ENCODE peak calls at places on chromosomes 3 and 15, in six cellular contexts. M is Calu3, Y is GM06990, G is bronchial epithelial cell, K is foreskin fibroblast, W is cardiac fibroblast. H is an unnamed sample.

GRCh38 chr3:43231276-43232000 is 54.9 kb upstream of the SNRK start:
- DNase-seq in W (peak; percentile 21), M (no peak), G (no peak), Y (no peak), K (no peak), H (no peak)

GRCh38 chr3:178084938-178085816 is 451.1 kb upstream of the KCNMB2 start:
- DNase-seq in W (peak; percentile 78), K (peak; percentile 63), Y (no peak), G (no peak), M (no peak), H (no peak)

GRCh38 chr3:143613226-143613625 is 235.0 kb downstream of the SLC9A9 start:
- DNase-seq in M (no peak), G (no peak), W (peak; percentile 61), Y (no peak), K (peak; percentile 10), H (no peak)

GRCh38 chr15:87369269-87369668 is 887.3 kb downstream of the NTRK3 start:
- DNase-seq in G (peak; percentile 68), K (peak; percentile 85), W (peak; percentile 97), M (no peak), Y (no peak), H (no peak)

GRCh38 chr3:4722103-4722502 is 229.0 kb downstream of the ITPR1 start:
- DNase-seq in Y (peak; percentile 18), K (no peak), M (peak; percentile 53), W (peak; percentile 89), G (peak; percentile 74), H (peak; percentile 65)

GRCh38 chr3:111864821-111865656 is 6.0 kb downstream of the PHLDB2 start:
- DNase-seq in K (peak; percentile 28), M (peak; percentile 11), G (peak; percentile 38), Y (no peak), W (peak; percentile 87), H (no peak)

GRCh38 chr3:194637066-194637465 is 3.8 kb upstream of the TMEM44 start:
- DNase-seq in M (no peak), G (peak; percentile 19), Y (no peak), K (peak; percentile 11), W (peak; percentile 18), H (no peak)

GRCh38 chr3:127448161-127448561 is 142.4 kb downstream of the TPRA1 start:
- DNase-seq in M (no peak), Y (no peak), K (no peak), G (peak; percentile 2), W (no peak), H (no peak)

GRCh38 chr15:92908369-92909057 is 8.4 kb downstream of the CHD2 start:
- DNase-seq in M (no peak), Y (no peak), K (no peak), G (no peak), W (no peak), H (no peak)

GRCh38 chr15:48645558-48646330 is at the start of gene FBN1:
- DNase-seq in W (peak; percentile 96), G (no peak), Y (peak; percentile 74), K (peak; percentile 90), M (peak; percentile 36), H (peak; percentile 87)

GRCh38 chr15:48646364-48646763 is 855 bp upstream of the FBN1 start:
- DNase-seq in W (no peak), M (no peak), K (no peak), G (no peak), Y (no peak), H (peak; percentile 9)

GRCh38 chr15:48650931-48651330 is 5.4 kb upstream of the FBN1 start:
- DNase-seq in M (no peak), Y (no peak), K (no peak), W (no peak), G (no peak), H (no peak)

GRCh38 chr15:48644827-48645557 is 517 bp downstream of the FBN1 start:
- DNase-seq in Y (peak; percentile 64), M (peak; percentile 20), K (peak; percentile 60), W (peak; percentile 65), G (no peak), H (peak; percentile 73)

DNA sequence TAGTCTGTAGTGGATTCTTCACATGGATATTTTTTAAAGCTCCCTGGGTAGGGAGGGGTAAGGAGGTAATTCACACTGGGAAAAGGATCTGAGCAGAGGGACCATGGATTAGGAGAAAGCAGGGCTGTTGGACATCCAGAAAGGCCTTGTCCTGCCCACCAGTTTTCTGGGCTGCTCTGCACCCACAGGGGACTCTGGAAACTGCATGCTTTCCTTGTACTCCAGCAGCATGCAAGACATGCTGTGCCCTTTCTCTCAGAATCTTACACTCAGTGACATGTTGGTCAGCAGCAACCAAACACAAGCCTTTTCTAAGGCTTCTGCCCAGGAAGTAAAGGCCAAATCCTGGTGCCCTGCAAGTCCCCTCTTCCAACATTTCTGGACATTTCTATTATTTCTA is 2.5 kb upstream of the FBN1 start:
- DNase-seq in G (no peak), K (peak; percentile 53), Y (no peak), M (no peak), W (peak; percentile 51), H (peak; percentile 5)
- TF ChIP-seq CTCF in G (no peak), K (peak; percentile 42), Y (no peak), M (no peak), W (peak; percentile 27), H (no peak)

DNA sequence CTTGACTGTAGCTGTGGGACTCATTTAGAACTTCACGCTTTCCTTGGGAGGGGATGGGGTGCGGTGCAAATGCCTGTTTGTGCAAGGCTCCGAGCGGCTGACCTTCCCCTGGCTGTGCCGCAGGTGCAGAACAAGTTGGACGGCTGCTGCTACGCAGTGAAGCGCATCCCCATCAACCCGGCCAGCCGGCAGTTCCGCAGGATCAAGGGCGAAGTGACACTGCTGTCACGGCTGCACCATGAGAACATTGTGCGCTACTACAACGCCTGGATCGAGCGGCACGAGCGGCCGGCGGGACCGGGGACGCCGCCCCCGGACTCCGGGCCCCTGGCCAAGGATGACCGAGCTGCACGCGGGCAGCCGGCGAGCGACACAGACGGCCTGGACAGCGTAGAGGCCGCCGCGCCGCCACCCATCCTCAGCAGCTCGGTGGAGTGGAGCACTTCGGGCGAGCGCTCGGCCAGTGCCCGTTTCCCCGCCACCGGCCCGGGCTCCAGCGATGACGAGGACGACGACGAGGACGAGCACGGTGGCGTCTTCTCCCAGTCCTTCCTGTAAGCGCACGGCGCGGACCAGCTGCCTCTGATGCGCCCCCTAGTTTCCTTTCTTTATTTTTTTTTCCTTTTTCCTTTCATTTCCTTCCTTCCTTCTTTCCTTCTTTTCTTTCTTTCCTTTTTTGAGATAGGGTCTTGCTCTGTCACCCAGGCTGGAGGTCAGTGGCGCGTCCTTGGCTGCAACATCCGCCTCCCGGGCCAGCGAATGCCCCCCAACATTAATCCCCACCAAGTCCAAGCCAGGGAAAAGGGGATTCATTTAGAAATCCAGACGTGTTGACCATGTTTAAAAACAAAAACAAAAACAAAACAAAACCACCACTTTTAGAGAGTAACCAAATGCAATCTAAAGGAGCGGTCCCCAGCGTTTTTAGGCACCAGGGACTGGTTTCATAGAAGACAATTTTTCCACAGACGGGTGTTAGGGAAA is 42.7 kb downstream of the EIF2AK4 start:
- DNase-seq in W (peak; percentile 74), Y (no peak), M (peak; percentile 51), K (peak; percentile 41), G (no peak), H (peak; percentile 40)
- TF ChIP-seq CTCF in W (peak; percentile 50), Y (no peak), M (peak; percentile 38), K (peak; percentile 16), G (peak; percentile 51), H (peak; percentile 15)

DNA sequence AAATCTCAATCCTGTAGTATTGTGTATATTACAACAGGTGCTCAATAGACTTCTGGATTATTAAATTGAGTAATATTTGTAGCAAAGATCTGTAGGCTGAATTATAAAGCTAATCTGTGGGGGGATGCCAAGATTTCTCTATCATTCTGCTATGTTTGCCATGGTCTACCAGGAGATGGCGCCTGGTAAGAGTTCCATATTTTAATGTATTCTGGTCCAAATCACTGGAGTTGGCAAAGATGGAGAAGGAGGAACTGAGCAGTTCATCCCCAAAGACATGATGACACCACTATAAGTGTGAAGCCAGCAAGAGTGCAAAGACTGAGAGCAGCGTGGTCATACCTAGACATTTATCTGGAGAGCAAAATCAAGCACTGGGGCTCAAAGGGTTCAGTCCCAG is 340.8 kb upstream of the TPRG1 start:
- DNase-seq in K (no peak), G (no peak), Y (no peak), W (peak; percentile 43), M (peak; percentile 10), H (no peak)
- TF ChIP-seq CTCF in K (peak; percentile 14), G (no peak), Y (peak; percentile 37), W (peak; percentile 40), M (peak; percentile 40), H (peak; percentile 18)

GRCh38 chr3:14913071-14913925 is 34.1 kb upstream of the NR2C2 start:
- DNase-seq in G (no peak), K (no peak), Y (no peak), M (no peak), W (no peak), H (no peak)

GRCh38 chr3:14914777-14915113 is 32.6 kb upstream of the NR2C2 start:
- DNase-seq in G (no peak), Y (no peak), K (no peak), M (no peak), W (no peak), H (no peak)

GRCh38 chr3:14913926-14914776 is 33.2 kb upstream of the NR2C2 start:
- DNase-seq in M (no peak), G (no peak), Y (no peak), K (no peak), W (no peak), H (no peak)

GRCh38 chr3:14918356-14918860 is 29.0 kb upstream of the NR2C2 start:
- DNase-seq in K (no peak), G (no peak), M (no peak), W (no peak), Y (no peak), H (no peak)

DNA sequence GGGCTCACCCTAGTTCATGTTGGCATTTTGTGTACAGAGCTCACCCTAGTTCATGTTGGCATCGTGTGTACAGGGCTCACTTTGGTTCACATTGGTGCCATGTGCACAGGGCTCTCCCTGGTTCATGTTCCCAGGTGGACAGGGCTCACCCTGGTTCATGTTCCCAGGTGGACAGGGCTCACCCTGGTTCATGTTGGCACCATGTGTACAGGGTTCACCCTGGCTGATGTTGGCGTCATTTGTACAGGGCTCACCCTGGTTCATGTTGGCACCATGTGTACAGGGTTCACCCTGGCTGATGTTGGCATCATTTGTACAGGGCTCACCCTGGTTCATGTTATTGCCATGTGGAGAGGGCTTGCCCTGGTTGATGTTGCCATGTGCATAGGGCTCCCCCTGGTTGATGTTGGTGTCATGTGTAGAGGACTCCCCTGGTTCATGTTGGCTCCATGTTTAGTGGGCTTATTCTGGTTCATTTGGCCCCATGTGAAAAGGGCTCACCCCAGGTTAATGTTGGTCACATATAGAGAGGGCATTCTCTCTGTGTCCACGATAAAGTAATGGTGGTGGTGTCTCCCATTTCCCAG is 31.7 kb upstream of the NR2C2 start:
- DNase-seq in W (peak; percentile 5), M (peak; percentile 21), K (no peak), Y (no peak), G (peak; percentile 5), H (no peak)
- TF ChIP-seq CTCF in W (peak; percentile 3), M (no peak), K (no peak), Y (peak; percentile 34), G (peak; percentile 34), H (peak; percentile 36)